ENCODE peak calls at places on chromosomes 4 and X, in four cellular contexts. One of them, this sample, is unnamed.

GRCh38 chrX:11754958-11755645 is 2.9 kb upstream of the MSL3 start:
- DNase-seq in H1: no peak
- DNase-seq in K562: no peak
- DNase-seq in GM23338: no peak
- DNase-seq in this sample: no peak

GRCh38 chrX:3743821-3744439 is 30.5 kb upstream of the PRKX start:
- DNase-seq in GM23338: no peak
- DNase-seq in K562: no peak
- DNase-seq in H1: no peak
- DNase-seq in this sample: no peak

GRCh38 chr4:11252149-11252548 is 176.5 kb downstream of the HS3ST1 start:
- DNase-seq in GM23338: peak; percentile 27
- DNase-seq in K562: no peak
- DNase-seq in H1: no peak
- DNase-seq in this sample: no peak

GRCh38 chr4:158670975-158671664 is 567 bp downstream of the C4orf46 start:
- DNase-seq in H1: peak; percentile 56
- DNase-seq in K562: peak; percentile 35
- DNase-seq in GM23338: peak; percentile 78
- DNase-seq in this sample: peak; percentile 36

GRCh38 chr4:176549161-176549865 is 229.5 kb downstream of the SPCS3 start:
- DNase-seq in H1: no peak
- DNase-seq in K562: no peak
- DNase-seq in GM23338: no peak
- DNase-seq in this sample: no peak

GRCh38 chr4:5636766-5637670 is 71.3 kb downstream of the EVC2 start:
- DNase-seq in H1: no peak
- DNase-seq in K562: no peak
- DNase-seq in GM23338: no peak
- DNase-seq in this sample: no peak

GRCh38 chr4:168604496-168605373 is 107.9 kb downstream of the PALLD start:
- DNase-seq in GM23338: peak; percentile 33
- DNase-seq in K562: no peak
- DNase-seq in H1: no peak
- DNase-seq in this sample: no peak

GRCh38 chr4:158068063-158068462 is 104.8 kb downstream of the GASK1B start:
- DNase-seq in GM23338: no peak
- DNase-seq in H1: no peak
- DNase-seq in K562: no peak
- DNase-seq in this sample: no peak

GRCh38 chrX:1727531-1728027 is 112.7 kb downstream of the ASMT start:
- DNase-seq in H1: peak; percentile 57
- DNase-seq in GM23338: peak; percentile 85
- DNase-seq in K562: no peak
- DNase-seq in this sample: peak; percentile 50

GRCh38 chr4:112147697-112148096 is 2.4 kb downstream of the FAM241A start:
- DNase-seq in K562: no peak
- DNase-seq in H1: no peak
- DNase-seq in GM23338: no peak
- DNase-seq in this sample: no peak

GRCh38 chrX:49286581-49286980 is 16.9 kb upstream of the GAGE10 start:
- DNase-seq in K562: no peak
- DNase-seq in H1: no peak
- DNase-seq in GM23338: no peak
- DNase-seq in this sample: no peak

GRCh38 chr4:147580396-147580795 is 36.8 kb upstream of the TMEM184C start:
- DNase-seq in GM23338: no peak
- DNase-seq in H1: peak; percentile 6
- DNase-seq in K562: no peak
- DNase-seq in this sample: no peak

GRCh38 chr4:105461221-105462041 is 12.4 kb downstream of the PPA2 start:
- DNase-seq in GM23338: no peak
- DNase-seq in H1: no peak
- DNase-seq in K562: peak; percentile 42
- DNase-seq in this sample: no peak

GRCh38 chrX:28920141-28920540 is 332.9 kb downstream of the IL1RAPL1 start:
- DNase-seq in H1: no peak
- DNase-seq in K562: no peak
- DNase-seq in GM23338: no peak
- DNase-seq in this sample: no peak

GRCh38 chr4:158172558-158173258 is at the start of gene GASK1B:
- DNase-seq in H1: no peak
- DNase-seq in GM23338: peak; percentile 86
- DNase-seq in K562: no peak
- DNase-seq in this sample: peak; percentile 20

GRCh38 chrX:96372313-96373046 is 312.2 kb upstream of the DIAPH2 start:
- DNase-seq in K562: no peak
- DNase-seq in GM23338: peak; percentile 67
- DNase-seq in H1: no peak
- DNase-seq in this sample: no peak

GRCh38 chr4:168221298-168221697 is 97.3 kb downstream of the DDX60 start:
- DNase-seq in H1: no peak
- DNase-seq in GM23338: no peak
- DNase-seq in K562: no peak
- DNase-seq in this sample: no peak

GRCh38 chr4:48254381-48255072 is 15.1 kb downstream of the TEC start:
- DNase-seq in K562: no peak
- DNase-seq in H1: no peak
- DNase-seq in GM23338: no peak
- DNase-seq in this sample: no peak

GRCh38 chr4:88211473-88212252 is 53.2 kb upstream of the ABCG2 start:
- DNase-seq in GM23338: peak; percentile 85
- DNase-seq in H1: peak; percentile 68
- DNase-seq in K562: peak; percentile 41
- DNase-seq in this sample: no peak

GRCh38 chr4:14383652-14384051 is 618.6 kb upstream of the CPEB2 start:
- DNase-seq in H1: no peak
- DNase-seq in K562: no peak
- DNase-seq in GM23338: no peak
- DNase-seq in this sample: no peak

GRCh38 chrX:136192839-136193414 is 45.6 kb downstream of the FHL1 start:
- DNase-seq in K562: no peak
- DNase-seq in H1: no peak
- DNase-seq in GM23338: no peak
- DNase-seq in this sample: no peak

GRCh38 chr4:20395160-20395773 is 143.6 kb downstream of the SLIT2 start:
- DNase-seq in H1: peak; percentile 82
- DNase-seq in K562: peak; percentile 20
- DNase-seq in GM23338: peak; percentile 88
- DNase-seq in this sample: peak; percentile 73

GRCh38 chrX:3651272-3651671 is 62.2 kb downstream of the PRKX start:
- DNase-seq in H1: no peak
- DNase-seq in GM23338: peak; percentile 12
- DNase-seq in K562: no peak
- DNase-seq in this sample: no peak

GRCh38 chr4:152363086-152363485 is 172.8 kb downstream of the FBXW7 start:
- DNase-seq in K562: no peak
- DNase-seq in GM23338: no peak
- DNase-seq in H1: no peak
- DNase-seq in this sample: no peak

GRCh38 chr4:182916483-182917181 is 554 bp downstream of the DCTD start:
- DNase-seq in K562: no peak
- DNase-seq in H1: peak; percentile 72
- DNase-seq in GM23338: peak; percentile 50
- DNase-seq in this sample: peak; percentile 41

GRCh38 chr4:175412744-175413143 is 399.3 kb downstream of the GPM6A start:
- DNase-seq in H1: no peak
- DNase-seq in K562: no peak
- DNase-seq in GM23338: no peak
- DNase-seq in this sample: no peak

GRCh38 chrX:143669395-143669794 is 33.5 kb upstream of the SLITRK4 start:
- DNase-seq in H1: no peak
- DNase-seq in K562: no peak
- DNase-seq in GM23338: peak; percentile 8
- DNase-seq in this sample: no peak

GRCh38 chr4:121927948-121928347 is 23.9 kb downstream of the TRPC3 start:
- DNase-seq in GM23338: no peak
- DNase-seq in K562: no peak
- DNase-seq in H1: no peak
- DNase-seq in this sample: no peak

DNA sequence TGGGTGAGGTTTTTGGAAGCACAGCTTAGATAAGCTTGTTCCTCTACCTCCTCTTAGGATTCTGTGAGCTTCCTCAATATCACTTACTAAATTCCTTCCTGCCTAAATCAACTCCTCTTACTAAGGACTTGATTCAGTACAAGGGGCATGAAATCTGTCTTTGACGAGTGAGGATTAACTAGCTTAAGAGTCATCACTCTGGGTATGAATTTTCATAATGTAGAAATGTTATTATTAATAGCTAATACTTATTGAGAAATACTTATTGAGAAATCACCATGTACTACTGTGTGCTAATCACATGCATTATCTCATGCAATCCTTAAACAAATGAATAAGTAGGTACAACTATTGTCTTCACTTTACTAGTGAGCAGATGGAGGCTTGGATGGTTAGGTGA is 28.6 kb downstream of the TRPC3 start:
- DNase-seq in GM23338: no peak
- DNase-seq in H1: no peak
- DNase-seq in K562: no peak
- DNase-seq in this sample: no peak
- TF ChIP-seq CREB1 in GM23338: no peak
- TF ChIP-seq CREB1 in H1: no peak
- TF ChIP-seq CREB1 in K562: no peak
- TF ChIP-seq CREB1 in this sample: no peak

DNA sequence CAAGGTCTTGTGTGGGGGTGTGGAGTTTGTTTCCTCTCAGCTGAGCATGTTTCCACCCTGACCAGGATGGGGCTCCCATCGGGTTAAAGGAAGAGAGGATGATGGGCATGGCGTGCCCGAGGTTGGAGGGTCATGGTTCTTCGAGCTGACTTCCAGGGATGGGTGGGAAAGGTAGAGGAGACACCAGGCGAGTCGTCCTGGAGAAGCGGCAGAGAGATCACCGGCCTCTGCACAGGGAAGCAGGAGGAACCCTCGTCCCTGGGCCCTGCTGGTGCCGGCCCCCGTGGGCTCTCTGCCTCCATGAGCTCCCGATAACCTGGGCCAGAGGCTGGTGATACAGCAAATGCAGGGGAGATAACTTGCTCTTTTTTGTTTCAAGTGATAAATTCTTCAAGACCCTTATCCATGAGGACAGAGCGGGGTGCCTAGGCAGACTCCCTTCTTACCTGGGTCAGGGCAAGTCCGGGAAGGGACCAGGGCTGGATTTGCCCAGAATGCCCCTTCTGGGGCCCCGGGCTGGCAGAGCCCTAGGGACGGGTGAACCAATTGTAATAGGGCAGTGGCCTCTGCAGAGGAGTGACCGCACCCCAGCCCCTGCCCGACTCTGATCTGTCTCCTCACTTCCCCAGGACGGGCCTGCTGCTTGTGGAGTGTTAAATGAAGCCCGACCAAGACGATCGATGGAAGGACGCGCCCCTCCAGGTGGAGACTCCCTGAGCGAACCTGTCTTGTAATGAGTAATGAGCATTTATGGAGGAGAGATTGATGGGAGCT is 63.0 kb downstream of the CPZ start:
- DNase-seq in H1: no peak
- DNase-seq in K562: no peak
- DNase-seq in GM23338: no peak
- DNase-seq in this sample: no peak
- TF ChIP-seq CREB1 in H1: no peak
- TF ChIP-seq CREB1 in K562: no peak
- TF ChIP-seq CREB1 in GM23338: no peak
- TF ChIP-seq CREB1 in this sample: no peak

GRCh38 chr4:107989537-107990386 is at the start of gene HADH:
- DNase-seq in GM23338: peak; percentile 89
- DNase-seq in K562: peak; percentile 97
- DNase-seq in H1: peak; percentile 91
- DNase-seq in this sample: peak; percentile 88

GRCh38 chr4:107991945-107992625 is 2.4 kb downstream of the HADH start:
- DNase-seq in K562: no peak
- DNase-seq in GM23338: no peak
- DNase-seq in H1: no peak
- DNase-seq in this sample: no peak

GRCh38 chr4:107989162-107989536 is 540 bp upstream of the HADH start:
- DNase-seq in K562: no peak
- DNase-seq in H1: no peak
- DNase-seq in GM23338: no peak
- DNase-seq in this sample: no peak

GRCh38 chr4:107987916-107988762 is 1.6 kb upstream of the HADH start:
- DNase-seq in GM23338: peak; percentile 43
- DNase-seq in K562: no peak
- DNase-seq in H1: no peak
- DNase-seq in this sample: no peak

GRCh38 chr4:107988763-107989035 is 990 bp upstream of the HADH start:
- DNase-seq in K562: no peak
- DNase-seq in GM23338: peak; percentile 8
- DNase-seq in H1: no peak
- DNase-seq in this sample: no peak
- TF ChIP-seq CREB1 in K562: no peak
- TF ChIP-seq CREB1 in GM23338: no peak
- TF ChIP-seq CREB1 in H1: no peak
- TF ChIP-seq CREB1 in this sample: no peak

GRCh38 chrX:150365051-150365952 is 2.2 kb downstream of the MAMLD1 start:
- DNase-seq in K562: peak; percentile 47
- DNase-seq in GM23338: peak; percentile 73
- DNase-seq in H1: peak; percentile 83
- DNase-seq in this sample: peak; percentile 77

GRCh38 chrX:150361777-150362351 is 1.3 kb upstream of the MAMLD1 start:
- DNase-seq in GM23338: peak; percentile 41
- DNase-seq in H1: peak; percentile 47
- DNase-seq in K562: no peak
- DNase-seq in this sample: peak; percentile 28

GRCh38 chrX:150362599-150363481 is at the start of gene MAMLD1:
- DNase-seq in K562: peak; percentile 43
- DNase-seq in H1: peak; percentile 47
- DNase-seq in GM23338: peak; percentile 18
- DNase-seq in this sample: peak; percentile 18

GRCh38 chrX:150364347-150365050 is 1.4 kb downstream of the MAMLD1 start:
- DNase-seq in K562: no peak
- DNase-seq in H1: peak; percentile 45
- DNase-seq in GM23338: peak; percentile 8
- DNase-seq in this sample: peak; percentile 13

DNA sequence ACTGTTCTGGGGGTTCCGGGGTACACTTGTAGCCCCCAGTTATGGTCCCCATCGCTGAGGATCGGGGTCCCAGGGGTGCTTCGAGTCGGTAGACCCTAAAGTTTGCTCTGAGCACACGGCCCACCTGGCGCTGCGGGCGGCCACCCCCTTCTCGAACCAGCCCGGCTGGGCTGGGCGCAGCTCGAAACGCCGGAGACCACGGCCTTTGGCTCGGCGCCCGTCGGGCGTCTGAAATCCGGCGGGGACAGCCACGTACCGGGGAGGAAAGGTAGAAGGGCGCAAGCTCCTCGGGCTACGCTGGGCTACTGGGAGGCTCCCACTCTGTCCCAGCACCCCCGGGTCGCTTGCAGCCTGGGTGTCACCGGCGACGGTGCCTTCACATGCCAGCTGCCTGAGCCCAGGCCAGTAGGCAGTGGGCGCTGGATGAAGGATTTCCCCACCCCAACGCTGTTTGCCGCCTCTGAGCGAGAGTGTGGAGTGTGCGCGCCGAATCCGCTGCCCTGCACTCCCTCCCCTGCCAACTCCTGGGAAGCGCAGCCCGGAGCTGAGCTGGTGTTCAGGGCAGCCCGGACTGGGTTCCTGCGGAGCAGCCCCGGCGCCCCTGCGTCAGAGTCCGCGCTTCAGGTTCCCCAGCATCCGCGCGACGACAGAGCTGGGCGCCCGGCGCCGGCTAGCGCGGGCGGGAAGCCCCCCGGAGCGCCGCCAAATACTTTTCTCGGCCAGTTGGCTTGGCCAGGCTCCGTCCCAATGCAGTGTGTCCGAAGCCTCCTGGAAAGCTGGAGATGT is 637 bp downstream of the MAMLD1 start:
- DNase-seq in K562: no peak
- DNase-seq in H1: peak; percentile 50
- DNase-seq in GM23338: peak; percentile 59
- DNase-seq in this sample: peak; percentile 23
- TF ChIP-seq CREB1 in K562: no peak
- TF ChIP-seq CREB1 in H1: peak; percentile 59
- TF ChIP-seq CREB1 in GM23338: no peak
- TF ChIP-seq CREB1 in this sample: no peak

This sample was measured in WTC11.